ENCODE peak calls at places on chromosomes 3 and 15, in four cellular contexts. K, P, C and G are unnamed samples.

GRCh38 chr3:67415504-67415903 is 238.9 kb downstream of the SUCLG2 start:
- DNase-seq in K (no peak), P (no peak), C (no peak), G (no peak)

GRCh38 chr3:50205719-50206276 is 727 bp downstream of the SLC38A3 start:
- DNase-seq in P (no peak), C (peak), K (peak), G (peak)

GRCh38 chr3:210649-211048 is 14.1 kb downstream of the CHL1 start:
- DNase-seq in K (no peak), P (no peak), C (no peak), G (no peak)

GRCh38 chr3:129375099-129375498 is 53.3 kb downstream of the EFCAB12 start:
- DNase-seq in P (no peak), C (no peak), K (no peak), G (no peak)

GRCh38 chr3:47512416-47513124 is 942 bp downstream of the ELP6 start:
- DNase-seq in P (no peak), K (no peak), C (peak), G (no peak)

GRCh38 chr15:80607288-80607980 is 87.7 kb upstream of the ABHD17C start:
- DNase-seq in K (no peak), C (no peak), P (no peak), G (no peak)

GRCh38 chr15:99453646-99454045 is 112.1 kb upstream of the MEF2A start:
- DNase-seq in C (no peak), P (no peak), K (no peak), G (no peak)

GRCh38 chr3:149080699-149081091 is 5.6 kb downstream of the HLTF start:
- DNase-seq in C (no peak), P (no peak), K (no peak), G (no peak)

GRCh38 chr3:62186967-62187366 is 186.4 kb downstream of the FEZF2 start:
- DNase-seq in C (peak), K (peak), P (no peak), G (no peak)

GRCh38 chr3:50545781-50546180 is 21.8 kb downstream of the C3orf18 start:
- DNase-seq in K (no peak), C (no peak), P (no peak), G (no peak)

GRCh38 chr3:180018588-180018987 is 18.1 kb downstream of the PEX5L start:
- DNase-seq in C (no peak), K (no peak), P (no peak), G (no peak)

GRCh38 chr15:60091150-60091549 is 87.0 kb downstream of the FOXB1 start:
- DNase-seq in C (no peak), K (peak), P (no peak), G (no peak)

GRCh38 chr3:48268936-48269551 is 28.1 kb downstream of the ZNF589 start:
- DNase-seq in P (no peak), C (no peak), K (no peak), G (no peak)

GRCh38 chr15:31278544-31279220 is 48.0 kb upstream of the KLF13 start:
- DNase-seq in C (peak), K (no peak), P (no peak), G (peak)

GRCh38 chr15:74884428-74885223 is 5.2 kb upstream of the MPI start:
- DNase-seq in C (no peak), K (no peak), P (no peak), G (no peak)

GRCh38 chr15:75454471-75455418 is 3.3 kb upstream of the SIN3A start:
- DNase-seq in C (peak), K (no peak), P (no peak), G (peak)

GRCh38 chr3:108486910-108487309 is 23.5 kb downstream of the MYH15 start:
- DNase-seq in K (no peak), C (no peak), P (no peak), G (no peak)

GRCh38 chr3:8985876-8986275 is 22.6 kb upstream of the RAD18 start:
- DNase-seq in C (no peak), K (no peak), P (no peak), G (no peak)

GRCh38 chr3:185308126-185308754 is 54.4 kb upstream of the EHHADH start:
- DNase-seq in C (peak), K (peak), P (peak), G (peak)

GRCh38 chr15:44595246-44595645 is 58.3 kb downstream of the EIF3J start:
- DNase-seq in K (no peak), C (no peak), P (no peak), G (no peak)

GRCh38 chr3:101676765-101677435 is at the start of gene ZBTB11:
- DNase-seq in C (peak), K (peak), P (peak), G (peak)

GRCh38 chr15:42035362-42035761 is 14.5 kb upstream of the PLA2G4E start:
- DNase-seq in K (no peak), P (peak), C (no peak), G (no peak)

GRCh38 chr15:32828507-32829186 is 110.8 kb downstream of the GREM1 start:
- DNase-seq in P (no peak), K (no peak), C (no peak), G (no peak)

GRCh38 chr3:108623504-108623903 is 34.0 kb downstream of the DZIP3 start:
- DNase-seq in P (no peak), C (no peak), K (no peak), G (no peak)

GRCh38 chr3:52350436-52350835 is 34.3 kb downstream of the DNAH1 start:
- DNase-seq in C (no peak), P (no peak), K (no peak), G (no peak)

GRCh38 chr3:173800154-173800553 is 402.6 kb downstream of the NLGN1 start:
- DNase-seq in K (no peak), P (no peak), C (no peak), G (no peak)

GRCh38 chr15:61841461-61841860 is 218.8 kb downstream of the VPS13C start:
- DNase-seq in C (no peak), K (no peak), P (no peak), G (no peak)

GRCh38 chr3:46351646-46352045 is 2.3 kb upstream of the CCR2 start:
- DNase-seq in C (no peak), P (no peak), K (no peak), G (no peak)

GRCh38 chr15:80367661-80368060 is 36.5 kb upstream of the ARNT2 start:
- DNase-seq in P (no peak), K (no peak), C (no peak), G (no peak)

GRCh38 chr3:71771126-71771525 is 13.8 kb downstream of the PROK2 start:
- DNase-seq in C (no peak), P (no peak), K (no peak), G (no peak)
- TF ChIP-seq TCF7 in C (no peak), P (no peak), K (no peak), G (no peak)

GRCh38 chr15:78004222-78004727 is 73.2 kb downstream of the TBC1D2B start:
- DNase-seq in C (no peak), K (no peak), P (no peak), G (no peak)
- TF ChIP-seq ESRRA in C (no peak), K (no peak), P (no peak), G (no peak)

DNA sequence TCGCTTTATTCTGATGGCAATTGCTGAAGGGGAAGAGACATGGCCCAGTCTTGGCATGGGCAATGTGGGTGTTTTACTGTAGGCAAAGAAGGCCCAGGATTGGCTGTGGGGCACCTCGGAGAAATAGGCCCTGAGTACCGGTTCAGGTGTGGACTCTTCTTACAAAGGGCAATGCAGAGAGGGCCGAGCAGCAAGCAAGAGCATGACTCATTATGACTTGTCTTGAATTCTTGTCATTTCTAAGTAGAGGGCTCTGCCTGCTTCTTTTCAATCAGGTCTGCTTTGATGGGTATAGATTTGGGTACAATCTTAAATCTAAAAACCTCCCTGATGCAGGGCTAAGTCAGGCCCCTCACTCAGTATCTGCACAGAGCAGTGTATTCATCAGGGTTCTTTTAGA is 14.8 kb upstream of the BUB1B start:
- DNase-seq in P (no peak), K (no peak), C (no peak), G (no peak)
- TF ChIP-seq TCF7 in P (no peak), K (no peak), C (no peak), G (no peak)

DNA sequence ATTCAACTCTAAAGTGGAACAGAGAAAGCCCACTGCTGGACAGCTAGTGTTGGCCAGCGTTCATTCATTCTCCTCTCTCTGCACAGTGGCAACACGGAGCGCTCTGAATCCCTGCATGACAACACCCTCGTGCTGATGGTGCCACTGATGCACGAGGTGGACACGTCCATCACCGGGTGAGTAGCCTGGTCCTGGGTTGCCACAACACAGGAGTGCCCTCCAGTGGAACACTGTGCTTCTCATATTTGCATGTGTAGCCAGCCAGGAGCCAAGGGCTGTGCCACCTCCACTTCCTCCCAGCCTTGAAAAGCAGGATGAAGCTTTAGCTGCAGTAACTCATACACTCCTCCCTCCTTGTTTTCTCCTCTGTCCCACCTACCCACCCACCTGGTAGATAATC is 120.0 kb upstream of the CTDSPL start:
- DNase-seq in K (peak), P (no peak), C (peak), G (no peak)
- TF ChIP-seq ESRRA in K (no peak), P (no peak), C (no peak), G (no peak)

DNA sequence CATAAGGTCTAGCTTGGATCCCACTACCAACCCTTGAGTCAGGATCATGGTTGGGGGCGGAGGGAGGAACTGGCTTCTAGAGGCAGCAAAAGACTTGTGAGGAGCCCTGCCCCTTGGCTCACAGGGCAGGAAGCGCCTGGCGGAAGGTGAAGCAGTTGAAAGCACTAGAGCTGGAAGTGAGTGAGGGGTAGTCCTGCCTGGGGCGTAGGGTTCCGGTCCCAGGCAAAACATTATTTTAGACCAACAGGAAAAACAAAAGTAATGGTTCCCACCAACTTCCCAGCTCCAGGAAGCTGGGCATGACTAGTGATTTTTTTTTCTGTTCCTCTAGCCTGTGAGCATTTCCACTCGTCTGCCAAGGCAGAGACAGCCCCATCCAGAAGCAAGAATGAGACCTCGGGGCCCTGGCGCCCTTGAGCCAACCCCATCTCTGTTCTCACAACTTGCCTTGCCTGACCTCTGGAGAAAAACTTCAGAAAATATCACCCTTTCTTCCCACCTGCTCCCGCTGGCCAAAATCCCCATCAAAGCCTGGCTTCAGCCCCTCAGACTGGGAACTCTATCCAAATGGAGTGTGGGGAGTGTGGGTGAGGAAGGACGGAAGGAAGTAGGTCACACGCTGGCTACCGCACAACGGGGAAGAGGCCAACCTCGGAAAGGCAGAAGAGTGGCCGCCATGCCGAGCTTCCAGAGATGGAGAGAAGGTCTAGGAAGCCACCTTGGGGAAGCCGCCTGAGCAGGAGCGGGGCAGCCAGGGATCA is 57.5 kb downstream of the RBPMS2 start:
- DNase-seq in P (no peak), K (no peak), C (no peak), G (no peak)
- TF ChIP-seq TCF7 in P (no peak), K (no peak), C (no peak), G (no peak)

DNA sequence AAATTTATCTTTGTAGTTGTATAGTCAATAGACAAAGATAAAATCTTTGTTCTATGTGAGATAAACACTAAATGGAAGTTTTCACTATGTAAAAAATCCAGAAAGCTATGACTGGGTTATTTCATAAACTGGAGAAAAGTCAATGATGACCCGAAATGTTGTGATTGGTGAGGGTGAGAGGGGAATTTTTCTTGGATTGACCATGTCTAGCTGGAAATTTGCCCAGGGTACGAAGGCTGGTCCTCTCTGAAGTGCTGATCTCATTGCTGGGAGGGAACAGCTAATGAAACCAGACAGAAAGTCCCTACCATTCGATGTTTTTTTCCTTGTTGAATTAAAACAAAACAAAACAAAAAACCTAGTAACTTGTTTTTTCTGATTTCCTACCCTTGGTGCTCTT is 14.3 kb downstream of the TPRG1 start:
- DNase-seq in C (no peak), P (no peak), K (no peak), G (no peak)
- TF ChIP-seq ESRRA in C (no peak), P (no peak), K (no peak), G (no peak)

GRCh38 chr3:183447206-183448001 is 19.0 kb upstream of the MCF2L2 start:
- DNase-seq in P (peak), K (peak), C (peak), G (peak)
- TF ChIP-seq TCF7 in P (no peak), K (no peak), C (no peak), G (peak)

GRCh38 chr15:67680645-67681044 is 138.1 kb downstream of the MAP2K5 start:
- DNase-seq in K (no peak), C (peak), P (no peak), G (no peak)

GRCh38 chr15:67685716-67686115 is 139.6 kb upstream of the SKOR1 start:
- DNase-seq in K (no peak), C (no peak), P (no peak), G (no peak)

GRCh38 chr15:67690936-67691335 is 134.4 kb upstream of the SKOR1 start:
- DNase-seq in P (no peak), K (peak), C (no peak), G (no peak)

GRCh38 chr15:67685008-67685599 is 140.2 kb upstream of the SKOR1 start:
- DNase-seq in C (peak), K (peak), P (no peak), G (no peak)
- TF ChIP-seq ESRRA in C (no peak), K (no peak), P (no peak), G (no peak)

DNA sequence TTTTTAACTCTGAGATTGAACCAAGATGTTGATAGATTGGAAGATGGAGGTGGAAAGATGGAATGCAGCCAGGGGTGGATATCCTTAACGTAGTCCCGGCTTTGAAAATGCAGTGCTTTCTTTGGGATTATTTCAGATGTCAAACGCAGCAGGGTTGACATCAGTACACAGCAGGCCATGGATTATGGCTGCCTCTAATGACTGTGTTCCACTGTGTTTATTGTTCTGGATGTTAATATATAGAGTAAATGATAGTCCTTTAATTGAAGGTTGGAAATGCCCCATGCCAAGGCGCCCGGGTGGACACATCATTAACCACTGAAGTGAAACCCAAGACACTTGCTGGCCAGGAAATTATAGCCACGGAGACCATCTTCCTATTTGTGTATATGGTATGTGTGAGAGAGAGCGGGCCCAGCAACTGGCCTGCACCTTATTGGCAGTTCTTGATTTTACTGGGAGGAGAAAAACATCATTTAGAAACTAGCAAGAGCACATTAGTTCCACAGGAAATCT is 254.8 kb upstream of the RASGRP1 start:
- DNase-seq in P (no peak), K (no peak), C (no peak), G (no peak)
- TF ChIP-seq TCF7 in P (no peak), K (no peak), C (no peak), G (no peak)